ENCODE peak calls at places on chromosomes 12 and 14, in nine cellular contexts. One of them, this sample, is unnamed.
A peak's percentile ranks its signal among the peaks of the same experiment; 100 is the strongest.

GRCh38 chr12:111029732-111030131 is 109.4 kb upstream of the MYL2 start:
- DNase-seq in WERI-Rb-1: no peak
- DNase-seq in SHP77: no peak
- DNase-seq in stimulated activated naive CD8-positive, alpha-beta T cell treated with anti-CD3 and anti-CD28 coated beads, Interleukin-15, Interleukin-2, amounts not matched to agents 100 U/mL and 50 U/mL, for 24 hours: no peak
- DNase-seq in activated gamma-delta T cell treated with anti-CD3 and anti-CD28 coated beads, Interleukin-2, amount 50 U/mL, for 16 hours: no peak
- DNase-seq in SK-N-DZ: no peak
- DNase-seq in stimulated activated CD4-positive, alpha-beta T cell treated with anti-CD3 and anti-CD28 coated beads, Interleukin-12 subunit alpha, Interleukin-12 subunit beta, amount 100 ng/mL, for 4 hours: no peak
- DNase-seq in GM10248: no peak
- DNase-seq in fibroblast of lung: no peak
- DNase-seq in this sample: no peak

GRCh38 chr12:11810962-11811361 is 161.5 kb downstream of the ETV6 start:
- DNase-seq in stimulated activated naive CD8-positive, alpha-beta T cell treated with anti-CD3 and anti-CD28 coated beads, Interleukin-15, Interleukin-2, amounts not matched to agents 100 U/mL and 50 U/mL, for 24 hours: no peak
- DNase-seq in stimulated activated CD4-positive, alpha-beta T cell treated with anti-CD3 and anti-CD28 coated beads, Interleukin-12 subunit alpha, Interleukin-12 subunit beta, amount 100 ng/mL, for 4 hours: no peak
- DNase-seq in GM10248: no peak
- DNase-seq in activated gamma-delta T cell treated with anti-CD3 and anti-CD28 coated beads, Interleukin-2, amount 50 U/mL, for 16 hours: no peak
- DNase-seq in WERI-Rb-1: no peak
- DNase-seq in SK-N-DZ: no peak
- DNase-seq in SHP77: no peak
- DNase-seq in fibroblast of lung: no peak
- DNase-seq in this sample: no peak

GRCh38 chr12:120652671-120653435 is 12.4 kb downstream of the CABP1 start:
- DNase-seq in stimulated activated naive CD8-positive, alpha-beta T cell treated with anti-CD3 and anti-CD28 coated beads, Interleukin-15, Interleukin-2, amounts not matched to agents 100 U/mL and 50 U/mL, for 24 hours: no peak
- DNase-seq in activated gamma-delta T cell treated with anti-CD3 and anti-CD28 coated beads, Interleukin-2, amount 50 U/mL, for 16 hours: no peak
- DNase-seq in SK-N-DZ: no peak
- DNase-seq in GM10248: no peak
- DNase-seq in WERI-Rb-1: no peak
- DNase-seq in stimulated activated CD4-positive, alpha-beta T cell treated with anti-CD3 and anti-CD28 coated beads, Interleukin-12 subunit alpha, Interleukin-12 subunit beta, amount 100 ng/mL, for 4 hours: no peak
- DNase-seq in SHP77: no peak
- DNase-seq in fibroblast of lung: no peak
- DNase-seq in this sample: no peak

GRCh38 chr12:30796891-30797371 is 42.2 kb upstream of the CAPRIN2 start:
- DNase-seq in fibroblast of lung: peak; percentile 30
- DNase-seq in SHP77: peak; percentile 11
- DNase-seq in activated gamma-delta T cell treated with anti-CD3 and anti-CD28 coated beads, Interleukin-2, amount 50 U/mL, for 16 hours: no peak
- DNase-seq in stimulated activated CD4-positive, alpha-beta T cell treated with anti-CD3 and anti-CD28 coated beads, Interleukin-12 subunit alpha, Interleukin-12 subunit beta, amount 100 ng/mL, for 4 hours: no peak
- DNase-seq in stimulated activated naive CD8-positive, alpha-beta T cell treated with anti-CD3 and anti-CD28 coated beads, Interleukin-15, Interleukin-2, amounts not matched to agents 100 U/mL and 50 U/mL, for 24 hours: no peak
- DNase-seq in SK-N-DZ: peak; percentile 29
- DNase-seq in GM10248: no peak
- DNase-seq in WERI-Rb-1: peak; percentile 14
- DNase-seq in this sample: no peak

GRCh38 chr14:24840204-24840893 is 206.4 kb upstream of the GZMB start:
- DNase-seq in activated gamma-delta T cell treated with anti-CD3 and anti-CD28 coated beads, Interleukin-2, amount 50 U/mL, for 16 hours: no peak
- DNase-seq in WERI-Rb-1: no peak
- DNase-seq in stimulated activated CD4-positive, alpha-beta T cell treated with anti-CD3 and anti-CD28 coated beads, Interleukin-12 subunit alpha, Interleukin-12 subunit beta, amount 100 ng/mL, for 4 hours: no peak
- DNase-seq in SHP77: no peak
- DNase-seq in SK-N-DZ: no peak
- DNase-seq in fibroblast of lung: no peak
- DNase-seq in stimulated activated naive CD8-positive, alpha-beta T cell treated with anti-CD3 and anti-CD28 coated beads, Interleukin-15, Interleukin-2, amounts not matched to agents 100 U/mL and 50 U/mL, for 24 hours: no peak
- DNase-seq in GM10248: no peak
- DNase-seq in this sample: no peak

GRCh38 chr12:14824012-14824634 is 10.1 kb upstream of the SMCO3 start:
- DNase-seq in stimulated activated naive CD8-positive, alpha-beta T cell treated with anti-CD3 and anti-CD28 coated beads, Interleukin-15, Interleukin-2, amounts not matched to agents 100 U/mL and 50 U/mL, for 24 hours: no peak
- DNase-seq in fibroblast of lung: peak; percentile 17
- DNase-seq in GM10248: no peak
- DNase-seq in WERI-Rb-1: no peak
- DNase-seq in SK-N-DZ: no peak
- DNase-seq in SHP77: no peak
- DNase-seq in stimulated activated CD4-positive, alpha-beta T cell treated with anti-CD3 and anti-CD28 coated beads, Interleukin-12 subunit alpha, Interleukin-12 subunit beta, amount 100 ng/mL, for 4 hours: no peak
- DNase-seq in activated gamma-delta T cell treated with anti-CD3 and anti-CD28 coated beads, Interleukin-2, amount 50 U/mL, for 16 hours: no peak
- DNase-seq in this sample: no peak

GRCh38 chr14:78700236-78700635 is 530.1 kb downstream of the NRXN3 start:
- DNase-seq in activated gamma-delta T cell treated with anti-CD3 and anti-CD28 coated beads, Interleukin-2, amount 50 U/mL, for 16 hours: no peak
- DNase-seq in SK-N-DZ: no peak
- DNase-seq in WERI-Rb-1: no peak
- DNase-seq in fibroblast of lung: no peak
- DNase-seq in stimulated activated naive CD8-positive, alpha-beta T cell treated with anti-CD3 and anti-CD28 coated beads, Interleukin-15, Interleukin-2, amounts not matched to agents 100 U/mL and 50 U/mL, for 24 hours: no peak
- DNase-seq in GM10248: no peak
- DNase-seq in SHP77: no peak
- DNase-seq in stimulated activated CD4-positive, alpha-beta T cell treated with anti-CD3 and anti-CD28 coated beads, Interleukin-12 subunit alpha, Interleukin-12 subunit beta, amount 100 ng/mL, for 4 hours: no peak
- DNase-seq in this sample: no peak

GRCh38 chr12:78146365-78146772 is 315.7 kb downstream of the NAV3 start:
- DNase-seq in SK-N-DZ: peak; percentile 47
- DNase-seq in fibroblast of lung: peak; percentile 74
- DNase-seq in stimulated activated naive CD8-positive, alpha-beta T cell treated with anti-CD3 and anti-CD28 coated beads, Interleukin-15, Interleukin-2, amounts not matched to agents 100 U/mL and 50 U/mL, for 24 hours: no peak
- DNase-seq in activated gamma-delta T cell treated with anti-CD3 and anti-CD28 coated beads, Interleukin-2, amount 50 U/mL, for 16 hours: no peak
- DNase-seq in stimulated activated CD4-positive, alpha-beta T cell treated with anti-CD3 and anti-CD28 coated beads, Interleukin-12 subunit alpha, Interleukin-12 subunit beta, amount 100 ng/mL, for 4 hours: no peak
- DNase-seq in SHP77: peak; percentile 35
- DNase-seq in GM10248: peak; percentile 11
- DNase-seq in WERI-Rb-1: no peak
- DNase-seq in this sample: no peak

GRCh38 chr14:36430662-36431084 is 89.4 kb downstream of the NKX2-1 start:
- DNase-seq in activated gamma-delta T cell treated with anti-CD3 and anti-CD28 coated beads, Interleukin-2, amount 50 U/mL, for 16 hours: no peak
- DNase-seq in GM10248: no peak
- DNase-seq in SHP77: no peak
- DNase-seq in fibroblast of lung: no peak
- DNase-seq in SK-N-DZ: no peak
- DNase-seq in stimulated activated naive CD8-positive, alpha-beta T cell treated with anti-CD3 and anti-CD28 coated beads, Interleukin-15, Interleukin-2, amounts not matched to agents 100 U/mL and 50 U/mL, for 24 hours: no peak
- DNase-seq in stimulated activated CD4-positive, alpha-beta T cell treated with anti-CD3 and anti-CD28 coated beads, Interleukin-12 subunit alpha, Interleukin-12 subunit beta, amount 100 ng/mL, for 4 hours: no peak
- DNase-seq in WERI-Rb-1: no peak
- DNase-seq in this sample: no peak

GRCh38 chr14:98408024-98408555 is 863.9 kb downstream of the BCL11B start:
- DNase-seq in SK-N-DZ: no peak
- DNase-seq in activated gamma-delta T cell treated with anti-CD3 and anti-CD28 coated beads, Interleukin-2, amount 50 U/mL, for 16 hours: no peak
- DNase-seq in GM10248: no peak
- DNase-seq in WERI-Rb-1: no peak
- DNase-seq in fibroblast of lung: no peak
- DNase-seq in stimulated activated naive CD8-positive, alpha-beta T cell treated with anti-CD3 and anti-CD28 coated beads, Interleukin-15, Interleukin-2, amounts not matched to agents 100 U/mL and 50 U/mL, for 24 hours: no peak
- DNase-seq in stimulated activated CD4-positive, alpha-beta T cell treated with anti-CD3 and anti-CD28 coated beads, Interleukin-12 subunit alpha, Interleukin-12 subunit beta, amount 100 ng/mL, for 4 hours: no peak
- DNase-seq in SHP77: no peak
- DNase-seq in this sample: no peak

GRCh38 chr14:98014851-98015615 is 1217.9 kb downstream of the VRK1 start:
- DNase-seq in stimulated activated CD4-positive, alpha-beta T cell treated with anti-CD3 and anti-CD28 coated beads, Interleukin-12 subunit alpha, Interleukin-12 subunit beta, amount 100 ng/mL, for 4 hours: no peak
- DNase-seq in fibroblast of lung: no peak
- DNase-seq in WERI-Rb-1: no peak
- DNase-seq in GM10248: no peak
- DNase-seq in SK-N-DZ: no peak
- DNase-seq in stimulated activated naive CD8-positive, alpha-beta T cell treated with anti-CD3 and anti-CD28 coated beads, Interleukin-15, Interleukin-2, amounts not matched to agents 100 U/mL and 50 U/mL, for 24 hours: no peak
- DNase-seq in SHP77: no peak
- DNase-seq in activated gamma-delta T cell treated with anti-CD3 and anti-CD28 coated beads, Interleukin-2, amount 50 U/mL, for 16 hours: no peak
- DNase-seq in this sample: no peak

GRCh38 chr14:103064978-103065377 is 7.6 kb upstream of the CDC42BPB start:
- DNase-seq in activated gamma-delta T cell treated with anti-CD3 and anti-CD28 coated beads, Interleukin-2, amount 50 U/mL, for 16 hours: no peak
- DNase-seq in stimulated activated CD4-positive, alpha-beta T cell treated with anti-CD3 and anti-CD28 coated beads, Interleukin-12 subunit alpha, Interleukin-12 subunit beta, amount 100 ng/mL, for 4 hours: no peak
- DNase-seq in SK-N-DZ: no peak
- DNase-seq in SHP77: no peak
- DNase-seq in GM10248: no peak
- DNase-seq in fibroblast of lung: no peak
- DNase-seq in stimulated activated naive CD8-positive, alpha-beta T cell treated with anti-CD3 and anti-CD28 coated beads, Interleukin-15, Interleukin-2, amounts not matched to agents 100 U/mL and 50 U/mL, for 24 hours: no peak
- DNase-seq in WERI-Rb-1: no peak
- DNase-seq in this sample: no peak

GRCh38 chr12:124884587-124885438 is 21.1 kb upstream of the SCARB1 start:
- DNase-seq in activated gamma-delta T cell treated with anti-CD3 and anti-CD28 coated beads, Interleukin-2, amount 50 U/mL, for 16 hours: no peak
- DNase-seq in stimulated activated CD4-positive, alpha-beta T cell treated with anti-CD3 and anti-CD28 coated beads, Interleukin-12 subunit alpha, Interleukin-12 subunit beta, amount 100 ng/mL, for 4 hours: no peak
- DNase-seq in WERI-Rb-1: peak; percentile 65
- DNase-seq in stimulated activated naive CD8-positive, alpha-beta T cell treated with anti-CD3 and anti-CD28 coated beads, Interleukin-15, Interleukin-2, amounts not matched to agents 100 U/mL and 50 U/mL, for 24 hours: no peak
- DNase-seq in SK-N-DZ: no peak
- DNase-seq in fibroblast of lung: no peak
- DNase-seq in SHP77: peak; percentile 18
- DNase-seq in GM10248: peak; percentile 59
- DNase-seq in this sample: peak; percentile 48

GRCh38 chr12:46959484-46959883 is 119.9 kb upstream of the PCED1B start:
- DNase-seq in GM10248: no peak
- DNase-seq in activated gamma-delta T cell treated with anti-CD3 and anti-CD28 coated beads, Interleukin-2, amount 50 U/mL, for 16 hours: no peak
- DNase-seq in SK-N-DZ: no peak
- DNase-seq in fibroblast of lung: peak; percentile 85
- DNase-seq in SHP77: no peak
- DNase-seq in stimulated activated naive CD8-positive, alpha-beta T cell treated with anti-CD3 and anti-CD28 coated beads, Interleukin-15, Interleukin-2, amounts not matched to agents 100 U/mL and 50 U/mL, for 24 hours: no peak
- DNase-seq in WERI-Rb-1: no peak
- DNase-seq in stimulated activated CD4-positive, alpha-beta T cell treated with anti-CD3 and anti-CD28 coated beads, Interleukin-12 subunit alpha, Interleukin-12 subunit beta, amount 100 ng/mL, for 4 hours: no peak
- DNase-seq in this sample: no peak